ENCODE peak calls at places on chromosomes 11 and 22, in ten cellular contexts. O is colonic mucosa, M is thoracic aorta, I is lung, S is NT2/D1, T is neuronal stem cell, N is aorta, D is neural progenitor cell, X is psoas muscle, H is HAP-1. W is an unnamed sample. For H3K9me3 and H3K4me1, the result is how much of the 10 kb centered on the place peaks cover.

GRCh38 chr22:29044657-29045176 is 16.9 kb downstream of the C22orf31 start:
- DNase-seq in N (no peak), H (no peak), M (no peak), T (no peak), O (no peak), I (no peak), D (no peak), X (peak), S (no peak), W (no peak)

GRCh38 chr11:8242480-8243280 is 21.0 kb downstream of the LMO1 start:
- DNase-seq in X (no peak), I (no peak), H (no peak), D (peak), S (no peak), O (no peak), M (no peak), N (no peak), T (no peak), W (no peak)

GRCh38 chr11:10303558-10304363 is 1.1 kb upstream of the ADM start:
- DNase-seq in T (no peak), O (peak), M (no peak), N (peak), S (no peak), X (peak), I (no peak), D (peak), H (peak), W (no peak)

GRCh38 chr22:36461665-36462474 is 19.6 kb downstream of the TXN2 start:
- DNase-seq in X (peak), M (peak), H (no peak), I (peak), O (no peak), T (no peak), D (no peak), N (peak), S (peak), W (no peak)

GRCh38 chr11:129611661-129612566 is 203.7 kb upstream of the TMEM45B start:
- DNase-seq in H (no peak), T (no peak), X (no peak), M (no peak), D (peak), S (no peak), N (no peak), O (no peak), I (no peak), W (no peak)

GRCh38 chr11:2870955-2871720 is 14.4 kb downstream of the CDKN1C start:
- DNase-seq in N (no peak), M (no peak), S (no peak), I (no peak), H (no peak), D (no peak), O (no peak), T (no peak), X (no peak), W (no peak)

GRCh38 chr22:28030442-28030841 is 111.4 kb upstream of the PITPNB start:
- DNase-seq in M (no peak), O (no peak), D (no peak), X (no peak), H (no peak), T (no peak), I (no peak), N (no peak), S (no peak), W (no peak)

GRCh38 chr11:24779791-24780190 is 282.9 kb downstream of the LUZP2 start:
- DNase-seq in N (no peak), O (no peak), D (peak), M (no peak), I (no peak), S (no peak), X (no peak), H (no peak), T (no peak), W (no peak)

GRCh38 chr11:78049348-78049747 is 14.3 kb upstream of the THRSP start:
- DNase-seq in S (no peak), X (no peak), H (no peak), T (no peak), M (no peak), I (no peak), N (no peak), O (no peak), D (no peak), W (no peak)

GRCh38 chr11:31940396-31941037 is 129.4 kb upstream of the PAX6 start:
- DNase-seq in H (no peak), I (no peak), D (no peak), N (no peak), X (no peak), T (no peak), O (no peak), M (no peak), S (no peak), W (no peak)

GRCh38 chr11:75324740-75325139 is 26.7 kb downstream of the ARRB1 start:
- DNase-seq in T (no peak), M (no peak), S (no peak), X (no peak), O (no peak), N (no peak), H (no peak), D (no peak), I (no peak), W (no peak)

GRCh38 chr11:100663583-100663982 is 23.5 kb upstream of the ARHGAP42 start:
- DNase-seq in T (no peak), S (no peak), D (no peak), I (no peak), N (no peak), X (no peak), H (no peak), M (no peak), O (no peak), W (no peak)

GRCh38 chr11:14422052-14422813 is 63.2 kb upstream of the RRAS2 start:
- DNase-seq in H (no peak), T (peak), N (peak), M (peak), I (peak), X (peak), D (peak), S (peak), O (peak), W (peak)

GRCh38 chr11:133040289-133040893 is 491.9 kb downstream of the OPCML start:
- DNase-seq in O (no peak), N (no peak), S (peak), H (no peak), T (no peak), X (no peak), I (no peak), M (no peak), D (no peak), W (no peak)

GRCh38 chr11:65121447-65121864 is 478 bp downstream of the FAU start:
- DNase-seq in X (no peak), S (no peak), M (no peak), T (no peak), O (no peak), N (no peak), D (peak), I (no peak), H (no peak), W (no peak)

GRCh38 chr11:65417702-65418430 is 4.7 kb upstream of the NEAT1 start:
- DNase-seq in H (no peak), I (no peak), T (no peak), O (no peak), D (no peak), N (peak), X (peak), M (no peak), S (no peak), W (peak)

GRCh38 chr11:115682901-115683300 is 178.7 kb upstream of the CADM1 start:
- DNase-seq in O (no peak), I (no peak), X (no peak), H (no peak), S (no peak), D (no peak), T (no peak), N (no peak), M (no peak), W (no peak)

GRCh38 chr22:37502342-37503182 is 16.4 kb upstream of the MFNG start:
- DNase-seq in D (no peak), N (no peak), O (peak), T (no peak), S (no peak), X (no peak), H (no peak), I (peak), M (no peak), W (no peak)

GRCh38 chr22:21067075-21067900 is 21.5 kb downstream of the LRRC74B start:
- DNase-seq in S (no peak), T (no peak), X (no peak), O (no peak), H (no peak), M (no peak), N (no peak), I (no peak), D (no peak), W (no peak)

GRCh38 chr11:43404406-43404805 is 45.7 kb downstream of the TTC17 start:
- DNase-seq in N (no peak), D (no peak), H (no peak), O (no peak), M (no peak), S (no peak), X (no peak), I (no peak), T (no peak), W (no peak)

GRCh38 chr11:110295487-110296225 is 758 bp downstream of the RDX start:
- DNase-seq in N (peak), T (peak), D (peak), O (peak), H (peak), S (no peak), M (no peak), X (peak), I (peak), W (peak)

GRCh38 chr11:67113231-67113721 is 5.8 kb upstream of the KDM2A start:
- DNase-seq in M (no peak), H (no peak), X (no peak), S (no peak), O (no peak), N (no peak), I (no peak), T (no peak), D (no peak), W (no peak)

GRCh38 chr11:69618237-69618636 is 22.7 kb upstream of the CCND1 start:
- DNase-seq in I (no peak), H (no peak), D (no peak), X (no peak), T (no peak), O (no peak), M (no peak), S (no peak), N (no peak), W (no peak)

GRCh38 chr22:36901411-36902142 is 11.9 kb upstream of the CSF2RB start:
- DNase-seq in M (no peak), I (no peak), T (no peak), X (no peak), S (no peak), N (no peak), O (no peak), D (no peak), H (no peak), W (no peak)

GRCh38 chr11:56533054-56533740 is 9.9 kb downstream of the OR5M11 start:
- DNase-seq in T (no peak), I (no peak), X (no peak), S (no peak), O (no peak), N (no peak), D (no peak), M (no peak), H (no peak), W (no peak)

GRCh38 chr11:118128821-118129474 is 23.7 kb downstream of the SCN4B start:
- DNase-seq in N (no peak), T (no peak), I (no peak), H (no peak), S (no peak), D (no peak), X (no peak), M (no peak), O (no peak), W (no peak)

GRCh38 chr11:78731008-78731407 is 156.3 kb upstream of the NARS2 start:
- DNase-seq in D (no peak), H (no peak), O (no peak), X (no peak), T (no peak), N (no peak), M (no peak), S (no peak), I (peak), W (no peak)

GRCh38 chr11:8801121-8801520 is 109.9 kb upstream of the AKIP1 start:
- DNase-seq in N (no peak), O (no peak), M (no peak), H (no peak), I (no peak), S (no peak), X (no peak), D (no peak), T (no peak), W (no peak)

GRCh38 chr11:20668844-20669832 is at the start of gene NELL1:
- DNase-seq in S (no peak), X (no peak), M (no peak), I (no peak), O (no peak), T (no peak), H (peak), N (no peak), D (peak), W (no peak)

GRCh38 chr11:35474677-35475076 is 50.7 kb downstream of the PAMR1 start:
- DNase-seq in D (no peak), T (no peak), N (no peak), I (no peak), S (no peak), H (no peak), M (no peak), X (no peak), O (peak), W (no peak)

GRCh38 chr11:3035333-3035732 is 21.9 kb downstream of the CARS1 start:
- DNase-seq in X (no peak), M (no peak), I (no peak), T (no peak), D (no peak), N (no peak), S (no peak), H (no peak), O (no peak), W (no peak)

GRCh38 chr22:24423519-24424000 is 3.8 kb upstream of the ADORA2A start:
- DNase-seq in X (peak), D (peak), N (peak), H (peak), O (peak), M (no peak), T (peak), I (peak), S (no peak), W (no peak)

GRCh38 chr11:68541983-68542382 is 81.4 kb downstream of the PPP6R3 start:
- DNase-seq in T (no peak), M (no peak), D (no peak), N (no peak), O (no peak), S (no peak), X (no peak), I (no peak), H (no peak), W (no peak)

GRCh38 chr11:34189191-34189590 is 83.8 kb downstream of the NAT10 start:
- DNase-seq in D (no peak), O (no peak), S (no peak), H (no peak), N (no peak), T (no peak), M (no peak), X (no peak), I (no peak), W (no peak)

GRCh38 chr22:46078241-46079092 is 71.9 kb upstream of the PPARA start:
- DNase-seq in O (no peak), I (peak), N (peak), M (no peak), S (no peak), H (no peak), T (no peak), X (peak), D (no peak), W (no peak)

GRCh38 chr22:21778705-21779363 is 43.2 kb upstream of the YPEL1 start:
- DNase-seq in D (no peak), N (no peak), H (no peak), O (no peak), X (no peak), I (no peak), M (no peak), S (no peak), T (no peak), W (no peak)

GRCh38 chr22:33722817-33723216 is 197.5 kb downstream of the LARGE1 start:
- DNase-seq in H (no peak), O (no peak), T (peak), D (peak), M (no peak), S (no peak), N (no peak), X (no peak), I (no peak), W (no peak)

GRCh38 chr11:82754410-82754809 is 20.7 kb upstream of the FAM181B start:
- DNase-seq in X (no peak), I (no peak), D (no peak), T (no peak), O (no peak), M (no peak), H (no peak), N (no peak), S (no peak), W (no peak)

GRCh38 chr11:76323804-76324203 is 57.1 kb downstream of the THAP12 start:
- DNase-seq in X (no peak), N (no peak), H (no peak), I (no peak), T (no peak), S (no peak), D (no peak), M (no peak), O (no peak), W (no peak)

GRCh38 chr11:91851908-91852307 is 372.7 kb upstream of the FAT3 start:
- DNase-seq in N (no peak), O (no peak), I (no peak), M (no peak), X (no peak), S (no peak), H (no peak), D (no peak), T (no peak), W (no peak)

GRCh38 chr11:91859666-91860065 is 365.0 kb upstream of the FAT3 start:
- DNase-seq in D (no peak), H (no peak), S (no peak), T (no peak), M (no peak), N (no peak), X (no peak), O (no peak), I (no peak), W (no peak)

GRCh38 chr11:91860661-91861060 is 364.0 kb upstream of the FAT3 start:
- DNase-seq in N (no peak), S (no peak), I (no peak), O (no peak), H (no peak), D (no peak), T (no peak), M (no peak), X (no peak), W (no peak)

DNA sequence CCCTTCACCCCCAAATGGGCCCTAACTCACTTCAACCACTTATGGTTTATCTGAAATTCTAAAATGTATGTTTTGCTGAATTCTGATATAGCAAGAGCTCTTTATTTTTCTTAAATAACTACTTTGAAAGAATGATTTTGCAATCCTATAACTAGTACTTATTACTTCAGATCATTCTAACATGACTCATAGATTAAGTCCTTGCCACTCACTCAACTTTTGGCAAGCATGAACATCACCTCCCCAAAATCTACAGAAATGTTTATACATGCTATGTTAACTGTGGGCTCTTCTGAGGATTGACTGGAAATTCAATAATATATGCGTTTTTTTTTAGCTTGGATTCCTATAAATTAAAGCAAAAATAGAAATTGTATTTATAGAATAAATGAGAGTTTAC is 367.4 kb upstream of the FAT3 start:
- DNase-seq in X (no peak), T (no peak), S (no peak), I (no peak), M (no peak), D (no peak), H (no peak), O (no peak), N (no peak), W (no peak)
- H3K9me3 ChIP-seq in X (under half), T (under half), S (under half), I (under half), M (under half), D (under half), H (under half), O (under half), N (under half), W (under half)

DNA sequence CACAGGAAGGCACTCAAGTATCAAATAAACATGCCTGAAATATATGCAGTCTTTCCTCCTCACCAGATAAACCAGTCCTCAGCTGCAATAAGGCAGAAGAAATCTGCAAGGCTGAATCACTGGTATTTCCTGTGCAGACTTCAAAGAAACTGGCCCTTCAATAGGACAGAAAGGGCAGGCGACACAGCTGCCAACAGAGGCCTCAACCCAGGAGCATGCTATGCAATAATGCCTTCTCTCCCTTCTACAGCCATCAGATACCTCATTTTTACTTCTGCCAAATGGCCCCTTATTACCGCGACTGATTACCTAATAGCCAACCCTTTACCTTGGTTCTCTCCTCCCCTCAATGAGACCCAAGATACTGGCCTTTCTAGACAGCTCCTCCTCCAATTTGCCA is 8.0 kb downstream of the NUMA1 start:
- DNase-seq in H (no peak), O (no peak), M (no peak), N (no peak), D (peak), I (no peak), S (no peak), T (no peak), X (no peak), W (no peak)
- H3K4me1 ChIP-seq in H (under half), O (under half), M (under half), N (under half), D (under half), I (under half), S (under half), T (under half), X (under half), W (under half)

GRCh38 chr22:49104434-49104833 is 723.2 kb downstream of the BRD1 start:
- DNase-seq in N (no peak), H (no peak), O (no peak), S (no peak), X (no peak), I (no peak), T (no peak), M (no peak), D (no peak), W (no peak)
- H3K9me3 ChIP-seq in N (under half), H (under half), O (under half), S (under half), X (under half), I (under half), T (under half), M (under half), D (under half), W (under half)

DNA sequence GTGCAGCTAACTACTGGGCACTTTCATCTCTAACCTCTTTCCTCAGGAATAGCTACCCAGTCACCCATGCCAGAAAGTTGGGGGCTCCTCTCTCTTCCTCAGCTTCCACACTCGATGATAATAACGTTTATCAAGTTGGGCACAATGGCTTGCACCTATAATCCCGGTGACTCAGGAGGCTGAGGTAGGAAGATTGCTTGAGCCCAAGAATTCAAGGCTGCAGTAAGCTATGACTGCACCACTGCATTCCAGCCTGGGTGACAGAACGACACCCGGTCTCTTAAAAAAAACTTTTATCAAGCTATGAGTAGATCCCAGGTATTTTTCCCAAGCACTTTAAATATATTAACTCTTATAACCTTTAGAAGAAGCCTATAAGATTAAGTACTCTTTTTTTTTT is 2.0 kb downstream of the SF3A1 start:
- DNase-seq in D (no peak), N (no peak), T (no peak), X (no peak), I (no peak), M (no peak), O (no peak), S (no peak), H (no peak), W (no peak)
- H3K4me1 ChIP-seq in D (under half), N (under half), T (under half), X (under half), I (under half), M (under half), O (under half), S (under half), H (under half), W (half or more)

GRCh38 chr11:55501014-55501413 is 53.3 kb upstream of the OR4C15 start:
- DNase-seq in X (no peak), I (no peak), H (no peak), M (no peak), D (no peak), N (no peak), S (no peak), T (no peak), O (no peak), W (no peak)
- H3K9me3 ChIP-seq in X (under half), I (under half), H (under half), M (under half), D (under half), N (under half), S (under half), T (under half), O (under half), W (under half)

W was measured in tibial nerve.